ENCODE peak calls at places on chromosomes 6 and 20, in nine cellular contexts. M, Y, K, H, Z, U, R, P and L are unnamed samples.

GRCh38 chr20:4814696-4815252 is 93.1 kb downstream of the PRND start:
- DNase-seq in M (no peak), Y (no peak), K (no peak), H (no peak), Z (no peak), U (no peak), R (no peak), P (no peak), L (peak)

GRCh38 chr6:4185419-4185818 is 50.0 kb upstream of the ECI2 start:
- DNase-seq in M (no peak), Y (no peak), K (no peak), H (no peak), Z (no peak), U (no peak), R (no peak), P (no peak), L (no peak)

GRCh38 chr6:168124161-168124560 is 45.1 kb upstream of the FRMD1 start:
- DNase-seq in M (no peak), Y (no peak), K (no peak), H (no peak), Z (no peak), U (no peak), R (peak), P (peak), L (no peak)

GRCh38 chr6:166556871-166557322 is 29.6 kb downstream of the RAMACL start:
- DNase-seq in M (no peak), Y (peak), K (peak), H (no peak), Z (peak), U (peak), R (no peak), P (peak), L (no peak)

GRCh38 chr6:125363010-125363359 is 61.2 kb upstream of the HDDC2 start:
- DNase-seq in M (no peak), Y (peak), K (no peak), H (no peak), Z (peak), U (no peak), R (no peak), P (no peak), L (no peak)

GRCh38 chr20:45059022-45059728 is 41.8 kb downstream of the KCNS1 start:
- DNase-seq in M (no peak), Y (peak), K (no peak), H (no peak), Z (peak), U (no peak), R (no peak), P (no peak), L (no peak)

GRCh38 chr6:169169375-169169774 is 84.3 kb downstream of the THBS2 start:
- DNase-seq in M (no peak), Y (no peak), K (no peak), H (no peak), Z (peak), U (no peak), R (no peak), P (peak), L (peak)

GRCh38 chr20:57437267-57437666 is 46.1 kb downstream of the RBM38 start:
- DNase-seq in M (no peak), Y (no peak), K (no peak), H (no peak), Z (no peak), U (no peak), R (no peak), P (no peak), L (no peak)

GRCh38 chr6:148915889-148916288 is 169.1 kb downstream of the UST start:
- DNase-seq in M (no peak), Y (no peak), K (no peak), H (no peak), Z (no peak), U (no peak), R (no peak), P (no peak), L (no peak)

GRCh38 chr6:24859608-24860007 is 60.9 kb upstream of the ARMH2 start:
- DNase-seq in M (no peak), Y (no peak), K (no peak), H (no peak), Z (no peak), U (no peak), R (no peak), P (no peak), L (no peak)

GRCh38 chr20:24498641-24499040 is 29.2 kb downstream of the SYNDIG1 start:
- DNase-seq in M (no peak), Y (no peak), K (no peak), H (no peak), Z (no peak), U (no peak), R (no peak), P (no peak), L (no peak)

GRCh38 chr6:139418426-139419132 is 44.1 kb upstream of the CITED2 start:
- DNase-seq in M (no peak), Y (no peak), K (no peak), H (no peak), Z (no peak), U (no peak), R (no peak), P (no peak), L (no peak)

GRCh38 chr20:37564016-37564387 is 36.3 kb upstream of the BLCAP start:
- DNase-seq in M (no peak), Y (no peak), K (no peak), H (no peak), Z (no peak), U (no peak), R (no peak), P (no peak), L (no peak)

GRCh38 chr20:13800728-13801134 is 15.9 kb downstream of the NDUFAF5 start:
- DNase-seq in M (no peak), Y (peak), K (peak), H (peak), Z (peak), U (peak), R (no peak), P (peak), L (no peak)

GRCh38 chr20:22430154-22430745 is 154.1 kb downstream of the FOXA2 start:
- DNase-seq in M (peak), Y (no peak), K (no peak), H (no peak), Z (no peak), U (no peak), R (peak), P (no peak), L (no peak)

GRCh38 chr6:138692058-138692977 is 81.3 kb upstream of the CCDC28A start:
- DNase-seq in M (peak), Y (peak), K (peak), H (no peak), Z (peak), U (no peak), R (peak), P (peak), L (peak)

GRCh38 chr20:16846011-16846410 is 97.9 kb downstream of the OTOR start:
- DNase-seq in M (no peak), Y (no peak), K (no peak), H (no peak), Z (no peak), U (peak), R (no peak), P (no peak), L (no peak)

GRCh38 chr20:31861346-31862156 is 8.8 kb downstream of the DUSP15 start:
- DNase-seq in M (peak), Y (no peak), K (no peak), H (no peak), Z (peak), U (no peak), R (peak), P (peak), L (peak)

GRCh38 chr6:100512203-100512862 is 47.6 kb upstream of the SIM1 start:
- DNase-seq in M (no peak), Y (peak), K (no peak), H (no peak), Z (peak), U (no peak), R (no peak), P (no peak), L (no peak)

DNA sequence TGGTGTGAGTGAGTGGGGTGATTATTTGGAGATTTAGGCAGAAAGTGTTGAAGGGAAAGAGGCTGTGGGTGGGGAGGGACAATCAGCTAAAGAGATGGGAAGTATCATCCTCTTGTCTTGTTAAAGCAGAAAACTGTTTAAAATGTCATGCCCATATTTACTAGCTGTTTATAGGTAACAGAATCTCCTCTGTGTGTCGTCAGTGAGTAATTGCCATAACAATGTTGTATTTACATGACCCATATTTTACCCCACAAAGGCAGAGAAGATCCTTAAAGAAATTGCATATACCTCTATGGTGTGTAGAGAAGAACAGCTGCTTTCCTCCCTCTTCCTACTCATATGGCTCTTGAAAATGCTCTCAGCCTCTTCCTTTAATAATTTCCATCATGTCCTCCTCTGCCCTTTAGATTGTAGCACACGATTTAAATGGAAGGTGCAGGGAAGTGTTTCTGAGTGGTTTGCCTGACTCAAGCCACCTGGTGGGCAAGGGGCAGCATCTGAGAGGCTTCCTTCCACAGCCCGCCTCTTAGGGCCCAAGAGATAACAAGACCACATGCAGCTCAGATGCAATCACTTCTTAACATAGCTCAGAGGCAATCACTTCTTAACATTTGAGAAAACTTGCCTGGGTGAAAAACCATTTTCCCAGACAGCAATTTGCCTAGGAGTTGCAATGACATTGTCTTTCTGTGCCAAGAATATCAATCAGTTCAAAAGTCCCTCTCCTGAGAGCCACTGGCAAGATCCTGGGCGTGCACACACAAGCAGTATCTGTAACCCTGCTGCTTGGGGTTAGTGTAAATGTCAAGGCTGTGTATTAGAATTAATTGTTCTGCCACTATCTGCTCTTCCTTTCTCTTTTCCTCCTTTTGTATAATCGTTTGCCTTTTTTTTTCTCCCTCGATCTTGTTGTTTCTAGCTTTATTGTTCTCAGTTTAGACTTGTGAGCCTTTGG is 44.1 kb upstream of the EDN1 start:
- DNase-seq in M (no peak), Y (peak), K (no peak), H (no peak), Z (no peak), U (no peak), R (peak), P (no peak), L (no peak)
- TF ChIP-seq CTCF in M (no peak), Y (no peak), K (no peak), H (no peak), Z (no peak), U (no peak), R (peak), P (no peak), L (no peak)

GRCh38 chr20:11094196-11094595 is 420.4 kb upstream of the JAG1 start:
- DNase-seq in M (no peak), Y (no peak), K (no peak), H (no peak), Z (no peak), U (no peak), R (no peak), P (no peak), L (no peak)

GRCh38 chr20:11101696-11102095 is 427.9 kb upstream of the JAG1 start:
- DNase-seq in M (no peak), Y (no peak), K (no peak), H (no peak), Z (no peak), U (no peak), R (no peak), P (no peak), L (no peak)

GRCh38 chr20:11101243-11101642 is 427.4 kb upstream of the JAG1 start:
- DNase-seq in M (no peak), Y (peak), K (no peak), H (no peak), Z (peak), U (no peak), R (no peak), P (no peak), L (no peak)

GRCh38 chr20:11094711-11095110 is 420.9 kb upstream of the JAG1 start:
- DNase-seq in M (no peak), Y (no peak), K (no peak), H (no peak), Z (no peak), U (no peak), R (no peak), P (no peak), L (no peak)

GRCh38 chr20:11098888-11099287 is 425.1 kb upstream of the JAG1 start:
- DNase-seq in M (no peak), Y (peak), K (no peak), H (no peak), Z (no peak), U (no peak), R (peak), P (no peak), L (no peak)
- TF ChIP-seq CTCF in M (no peak), Y (peak), K (no peak), H (no peak), Z (peak), U (peak), R (peak), P (no peak), L (no peak)

DNA sequence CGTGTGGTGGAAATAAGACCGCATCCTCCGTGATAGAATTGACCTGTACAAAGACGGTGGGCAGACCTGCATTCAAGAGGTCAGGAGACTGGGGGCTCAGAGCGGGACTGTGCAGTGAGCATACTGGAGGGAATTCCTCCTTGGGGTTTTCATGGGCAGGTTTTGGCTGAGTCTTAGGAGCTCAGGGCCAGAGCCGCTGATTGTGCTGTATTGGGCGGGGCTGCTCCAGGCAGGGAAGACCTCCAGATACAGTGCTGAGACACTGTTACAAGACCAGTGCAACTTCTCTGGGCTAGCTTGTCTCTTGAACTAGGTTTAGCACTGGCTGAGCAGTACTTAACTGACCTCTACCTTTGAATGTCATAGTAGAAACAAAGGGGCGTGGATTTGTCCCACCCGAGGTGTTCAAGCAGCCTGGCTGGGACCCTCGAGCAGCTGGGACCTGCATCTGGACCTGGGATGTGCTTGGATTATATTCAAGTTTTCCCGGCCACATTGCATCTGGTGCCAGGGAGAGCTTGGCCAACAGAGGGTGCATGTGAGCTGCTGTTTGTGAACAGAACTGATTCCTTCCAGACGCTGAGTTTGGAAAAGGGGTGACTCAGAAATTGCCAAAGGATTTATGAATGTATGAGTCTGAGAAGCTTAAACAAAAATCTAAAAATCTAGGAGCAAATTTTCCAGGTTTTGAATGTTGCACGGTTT is 33.4 kb upstream of the SLC22A1 start:
- DNase-seq in M (peak), Y (peak), K (no peak), H (peak), Z (peak), U (peak), R (peak), P (no peak), L (no peak)
- TF ChIP-seq CTCF in M (peak), Y (peak), K (peak), H (peak), Z (peak), U (peak), R (peak), P (peak), L (peak)

GRCh38 chr6:95280690-95281273 is 296.6 kb upstream of the MANEA start:
- DNase-seq in M (peak), Y (peak), K (no peak), H (no peak), Z (peak), U (no peak), R (no peak), P (no peak), L (peak)
- TF ChIP-seq CTCF in M (peak), Y (peak), K (no peak), H (peak), Z (no peak), U (no peak), R (peak), P (no peak), L (peak)

GRCh38 chr6:31729515-31729978 is 448 bp upstream of the DDAH2 start:
- DNase-seq in M (peak), Y (peak), K (peak), H (peak), Z (peak), U (no peak), R (peak), P (peak), L (peak)
- TF ChIP-seq CTCF in M (peak), Y (peak), K (peak), H (peak), Z (no peak), U (no peak), R (no peak), P (no peak), L (no peak)

DNA sequence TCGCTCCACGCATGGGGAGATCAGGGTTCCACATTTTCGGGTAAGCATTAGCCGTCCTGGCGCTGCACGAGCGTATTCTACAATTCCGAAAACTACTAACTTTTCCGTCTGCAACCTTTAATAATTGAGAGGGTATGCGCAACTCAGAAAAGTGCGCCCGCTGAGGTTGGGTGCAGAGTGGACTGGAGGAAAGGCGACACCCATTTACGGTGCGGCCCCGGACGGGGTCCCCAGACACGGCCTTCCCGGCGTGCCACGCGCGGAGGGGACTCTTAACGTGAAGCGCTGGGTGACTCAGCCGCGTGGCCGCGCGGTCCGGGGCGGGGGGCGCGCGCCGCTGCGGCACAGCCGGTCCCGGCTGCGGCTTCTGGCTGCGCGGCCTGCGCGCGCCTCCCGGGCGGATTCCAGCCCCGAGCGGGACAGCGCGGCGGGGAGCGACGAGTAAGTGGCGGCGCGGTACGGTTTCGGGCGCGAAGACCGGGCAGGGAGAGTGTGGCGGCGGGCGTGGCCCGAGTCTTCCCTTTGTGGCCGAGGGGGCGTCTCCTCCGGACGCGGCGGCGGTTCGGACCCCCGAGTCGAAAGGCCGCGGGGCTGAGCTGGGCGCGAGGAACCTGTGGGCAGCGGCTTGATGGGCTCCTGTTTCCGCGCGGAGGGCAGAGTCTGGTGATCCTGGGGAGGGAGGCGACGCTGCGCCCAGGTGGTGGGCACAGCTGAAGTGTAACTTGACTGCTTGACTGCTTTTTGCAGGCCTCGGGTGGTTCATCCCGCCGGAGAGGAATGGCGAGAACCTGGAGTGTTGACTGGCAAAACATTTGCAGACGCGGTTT is at the start of the genes KCTD20 and PXT1:
- DNase-seq in M (peak), Y (peak), K (peak), H (peak), Z (peak), U (peak), R (peak), P (peak), L (peak)
- TF ChIP-seq CTCF in M (no peak), Y (no peak), K (peak), H (no peak), Z (no peak), U (no peak), R (no peak), P (no peak), L (no peak)

GRCh38 chr6:34027939-34028441 is 117.9 kb downstream of the GRM4 start:
- DNase-seq in M (no peak), Y (no peak), K (no peak), H (no peak), Z (no peak), U (no peak), R (no peak), P (no peak), L (no peak)
- TF ChIP-seq CTCF in M (peak), Y (no peak), K (no peak), H (no peak), Z (no peak), U (no peak), R (peak), P (no peak), L (no peak)

GRCh38 chr6:119077643-119078448 is 618 bp downstream of the FAM184A start:
- DNase-seq in M (peak), Y (peak), K (peak), H (no peak), Z (peak), U (no peak), R (peak), P (no peak), L (peak)
- TF ChIP-seq CTCF in M (no peak), Y (no peak), K (no peak), H (no peak), Z (no peak), U (no peak), R (peak), P (no peak), L (no peak)

DNA sequence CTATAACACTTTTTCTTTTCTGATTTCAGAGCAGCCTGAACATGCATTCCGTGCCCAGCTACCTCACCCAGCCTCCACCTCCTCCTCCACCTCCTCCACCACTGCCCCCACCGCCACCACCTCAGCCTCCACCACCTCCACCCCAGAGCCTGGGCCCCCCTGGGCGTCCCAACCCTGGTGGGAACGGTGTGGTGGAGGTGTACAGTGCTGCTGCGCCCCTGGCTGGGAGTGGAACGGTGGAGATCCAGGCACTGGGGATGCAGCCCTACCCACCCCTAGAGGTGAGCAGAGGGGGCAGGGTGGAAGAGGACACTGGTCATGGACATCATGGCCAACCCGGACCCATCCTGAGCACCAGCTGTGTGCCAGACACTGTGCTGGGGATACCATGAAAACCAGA is 21.3 kb downstream of the ZNF341 start:
- DNase-seq in M (no peak), Y (no peak), K (no peak), H (no peak), Z (no peak), U (no peak), R (no peak), P (no peak), L (no peak)
- TF ChIP-seq CTCF in M (no peak), Y (no peak), K (no peak), H (no peak), Z (no peak), U (no peak), R (no peak), P (no peak), L (no peak)

GRCh38 chr6:118580585-118581419 is 32.7 kb downstream of the PLN start:
- DNase-seq in M (peak), Y (peak), K (peak), H (peak), Z (peak), U (peak), R (peak), P (no peak), L (peak)
- TF ChIP-seq CTCF in M (peak), Y (peak), K (peak), H (peak), Z (peak), U (peak), R (peak), P (peak), L (peak)